ENCODE peak calls at places on chromosomes 3 and 15, in seven cellular contexts. G is fibroblast of lung; Y is NCI-H1436; P is cardiac fibroblast; C is stimulated activated naive CD8-positive, alpha-beta T cell treated with anti-CD3 and anti-CD28 coated beads, Interleukin-15, Interleukin-2, amounts not matched to agents 100 U/mL and 50 U/mL, for 24 hours; F is fibroblast of mammary gland; N is left colon. B is an unnamed sample.

GRCh38 chr15:69719527-69719926 is 266.9 kb downstream of the RPLP1 start:
- DNase-seq in G (no peak), Y (no peak), P (peak; percentile 33), C (peak; percentile 67), F (no peak), N (peak; percentile 45), B (no peak)

GRCh38 chr15:74434260-74434915 is 630 bp upstream of the SEMA7A start:
- DNase-seq in G (no peak), Y (no peak), P (no peak), C (no peak), F (no peak), N (no peak), B (no peak)

GRCh38 chr3:143098032-143098764 is 21.4 kb upstream of the CHST2 start:
- DNase-seq in G (peak; percentile 35), Y (no peak), P (no peak), C (no peak), F (no peak), N (no peak), B (no peak)

GRCh38 chr15:100759698-100760356 is 119.8 kb upstream of the ALDH1A3 start:
- DNase-seq in G (peak; percentile 44), Y (no peak), P (peak; percentile 41), C (no peak), F (peak; percentile 87), N (no peak), B (peak; percentile 60)

GRCh38 chr3:185442031-185442430 is 56.8 kb downstream of the TMEM41A start:
- DNase-seq in G (no peak), Y (no peak), P (no peak), C (no peak), F (no peak), N (no peak), B (no peak)

GRCh38 chr3:183369626-183370025 is 58.8 kb downstream of the MCF2L2 start:
- DNase-seq in G (peak; percentile 63), Y (no peak), P (peak; percentile 58), C (no peak), F (peak; percentile 61), N (no peak), B (no peak)

GRCh38 chr15:61819386-61819785 is 240.9 kb downstream of the VPS13C start:
- DNase-seq in G (no peak), Y (no peak), P (no peak), C (no peak), F (no peak), N (no peak), B (no peak)

GRCh38 chr3:143998266-143998665 is 26.6 kb downstream of the DIPK2A start:
- DNase-seq in G (peak; percentile 69), Y (no peak), P (peak; percentile 86), C (no peak), F (peak; percentile 67), N (no peak), B (peak; percentile 77)

GRCh38 chr3:171687998-171688397 is 122.3 kb downstream of the PLD1 start:
- DNase-seq in G (peak; percentile 45), Y (no peak), P (no peak), C (no peak), F (no peak), N (no peak), B (no peak)